ENCODE peak calls at places on chromosomes 7 and 10, in four cellular contexts. One of them, this sample, is unnamed.

GRCh38 chr10:14560274-14560673 is 214.4 kb downstream of the FAM107B start:
- DNase-seq in fibroblast of lung: peak
- DNase-seq in cardiac muscle cell: peak
- DNase-seq in MCF 10A: peak
- DNase-seq in this sample: no peak

GRCh38 chr7:79529214-79529895 is 75.9 kb upstream of the MAGI2 start:
- DNase-seq in cardiac muscle cell: no peak
- DNase-seq in MCF 10A: no peak
- DNase-seq in fibroblast of lung: no peak
- DNase-seq in this sample: no peak

GRCh38 chr10:95739046-95739445 is 16.9 kb upstream of the ENTPD1 start:
- DNase-seq in MCF 10A: no peak
- DNase-seq in cardiac muscle cell: no peak
- DNase-seq in fibroblast of lung: no peak
- DNase-seq in this sample: no peak

GRCh38 chr7:113071465-113071864 is 15.2 kb downstream of the GPR85 start:
- DNase-seq in MCF 10A: peak
- DNase-seq in fibroblast of lung: peak
- DNase-seq in cardiac muscle cell: no peak
- DNase-seq in this sample: no peak

GRCh38 chr10:72067463-72068125 is 20.8 kb downstream of the SPOCK2 start:
- DNase-seq in fibroblast of lung: no peak
- DNase-seq in MCF 10A: no peak
- DNase-seq in cardiac muscle cell: no peak
- DNase-seq in this sample: no peak

GRCh38 chr7:48183370-48183743 is 12.1 kb downstream of the ABCA13 start:
- DNase-seq in cardiac muscle cell: no peak
- DNase-seq in fibroblast of lung: peak
- DNase-seq in MCF 10A: peak
- DNase-seq in this sample: no peak

GRCh38 chr7:148014473-148014872 is 576.1 kb upstream of the C7orf33 start:
- DNase-seq in MCF 10A: peak
- DNase-seq in cardiac muscle cell: no peak
- DNase-seq in fibroblast of lung: no peak
- DNase-seq in this sample: no peak

GRCh38 chr7:26155531-26156375 is 3.8 kb downstream of the NFE2L3 start:
- DNase-seq in fibroblast of lung: peak
- DNase-seq in MCF 10A: peak
- DNase-seq in cardiac muscle cell: no peak
- DNase-seq in this sample: no peak

GRCh38 chr10:112282086-112282485 is 1.1 kb upstream of the TECTB start:
- DNase-seq in MCF 10A: peak
- DNase-seq in fibroblast of lung: no peak
- DNase-seq in cardiac muscle cell: no peak
- DNase-seq in this sample: no peak

GRCh38 chr10:78420946-78421732 is 387.5 kb downstream of the RPS24 start:
- DNase-seq in cardiac muscle cell: no peak
- DNase-seq in fibroblast of lung: no peak
- DNase-seq in MCF 10A: no peak
- DNase-seq in this sample: no peak

GRCh38 chr10:104080762-104081161 is 4.9 kb downstream of the COL17A1 start:
- DNase-seq in cardiac muscle cell: peak
- DNase-seq in MCF 10A: peak
- DNase-seq in fibroblast of lung: peak
- DNase-seq in this sample: no peak

GRCh38 chr10:122493761-122494160 is 32.4 kb downstream of the HTRA1 start:
- DNase-seq in MCF 10A: no peak
- DNase-seq in fibroblast of lung: no peak
- DNase-seq in cardiac muscle cell: no peak
- DNase-seq in this sample: no peak

GRCh38 chr7:131040467-131040932 is 287.2 kb upstream of the MKLN1 start:
- DNase-seq in MCF 10A: peak
- DNase-seq in cardiac muscle cell: peak
- DNase-seq in fibroblast of lung: peak
- DNase-seq in this sample: peak

GRCh38 chr10:113175756-113176651 is 226.0 kb downstream of the TCF7L2 start:
- DNase-seq in cardiac muscle cell: no peak
- DNase-seq in MCF 10A: no peak
- DNase-seq in fibroblast of lung: no peak
- DNase-seq in this sample: no peak

GRCh38 chr7:108088729-108089128 is 41.4 kb downstream of the LAMB4 start:
- DNase-seq in MCF 10A: no peak
- DNase-seq in fibroblast of lung: peak
- DNase-seq in cardiac muscle cell: no peak
- DNase-seq in this sample: no peak

GRCh38 chr7:7292085-7292484 is 109.7 kb downstream of the C1GALT1 start:
- DNase-seq in MCF 10A: no peak
- DNase-seq in cardiac muscle cell: no peak
- DNase-seq in fibroblast of lung: no peak
- DNase-seq in this sample: no peak

GRCh38 chr7:41451826-41452225 is 251.1 kb downstream of the INHBA start:
- DNase-seq in cardiac muscle cell: no peak
- DNase-seq in MCF 10A: peak
- DNase-seq in fibroblast of lung: peak
- DNase-seq in this sample: no peak

GRCh38 chr7:99019523-99020412 is 124.1 kb downstream of the SMURF1 start:
- DNase-seq in MCF 10A: no peak
- DNase-seq in cardiac muscle cell: no peak
- DNase-seq in fibroblast of lung: no peak
- DNase-seq in this sample: no peak

GRCh38 chr7:74371381-74372059 is 82.2 kb upstream of the GTF2IRD1 start:
- DNase-seq in MCF 10A: peak
- DNase-seq in cardiac muscle cell: peak
- DNase-seq in fibroblast of lung: peak
- DNase-seq in this sample: no peak

GRCh38 chr10:110643670-110644597 is at the start of gene RBM20:
- DNase-seq in fibroblast of lung: peak
- DNase-seq in cardiac muscle cell: peak
- DNase-seq in MCF 10A: no peak
- DNase-seq in this sample: peak

GRCh38 chr7:3579638-3580219 is 278.7 kb downstream of the SDK1 start:
- DNase-seq in MCF 10A: peak
- DNase-seq in fibroblast of lung: no peak
- DNase-seq in cardiac muscle cell: no peak
- DNase-seq in this sample: no peak

GRCh38 chr10:4190876-4191275 is 405.9 kb upstream of the KLF6 start:
- DNase-seq in fibroblast of lung: no peak
- DNase-seq in MCF 10A: no peak
- DNase-seq in cardiac muscle cell: no peak
- DNase-seq in this sample: no peak

GRCh38 chr7:98399462-98399861 is 1.4 kb downstream of the BAIAP2L1 start:
- DNase-seq in cardiac muscle cell: no peak
- DNase-seq in fibroblast of lung: peak
- DNase-seq in MCF 10A: no peak
- DNase-seq in this sample: no peak

GRCh38 chr7:132685301-132685700 is 109.0 kb upstream of the PLXNA4 start:
- DNase-seq in MCF 10A: no peak
- DNase-seq in fibroblast of lung: no peak
- DNase-seq in cardiac muscle cell: no peak
- DNase-seq in this sample: no peak

GRCh38 chr10:63430091-63430998 is 35.4 kb downstream of the JMJD1C start:
- DNase-seq in cardiac muscle cell: no peak
- DNase-seq in fibroblast of lung: peak
- DNase-seq in MCF 10A: peak
- DNase-seq in this sample: no peak

GRCh38 chr10:48243487-48243886 is 31.0 kb downstream of the FRMPD2 start:
- DNase-seq in MCF 10A: no peak
- DNase-seq in fibroblast of lung: no peak
- DNase-seq in cardiac muscle cell: no peak
- DNase-seq in this sample: no peak

GRCh38 chr10:109976657-109977056 is 31.1 kb upstream of the ADD3 start:
- DNase-seq in cardiac muscle cell: no peak
- DNase-seq in fibroblast of lung: no peak
- DNase-seq in MCF 10A: no peak
- DNase-seq in this sample: no peak

GRCh38 chr7:8442814-8443304 is 9.4 kb downstream of the NXPH1 start:
- DNase-seq in cardiac muscle cell: peak
- DNase-seq in fibroblast of lung: peak
- DNase-seq in MCF 10A: no peak
- DNase-seq in this sample: peak

GRCh38 chr10:54667136-54667535 is 133.9 kb downstream of the PCDH15 start:
- DNase-seq in fibroblast of lung: no peak
- DNase-seq in cardiac muscle cell: no peak
- DNase-seq in MCF 10A: no peak
- DNase-seq in this sample: no peak

GRCh38 chr10:122381680-122382079 is 7.2 kb downstream of the PLEKHA1 start:
- DNase-seq in MCF 10A: no peak
- DNase-seq in fibroblast of lung: no peak
- DNase-seq in cardiac muscle cell: no peak
- DNase-seq in this sample: no peak

GRCh38 chr10:3987142-3987974 is 202.3 kb upstream of the KLF6 start:
- DNase-seq in MCF 10A: no peak
- DNase-seq in fibroblast of lung: peak
- DNase-seq in cardiac muscle cell: no peak
- DNase-seq in this sample: no peak

GRCh38 chr10:115436999-115437398 is 343.8 kb downstream of the ATRNL1 start:
- DNase-seq in cardiac muscle cell: no peak
- DNase-seq in MCF 10A: no peak
- DNase-seq in fibroblast of lung: no peak
- DNase-seq in this sample: no peak

GRCh38 chr7:44977304-44977858 is 1.4 kb downstream of the MYO1G start:
- DNase-seq in MCF 10A: no peak
- DNase-seq in fibroblast of lung: no peak
- DNase-seq in cardiac muscle cell: no peak
- DNase-seq in this sample: peak

DNA sequence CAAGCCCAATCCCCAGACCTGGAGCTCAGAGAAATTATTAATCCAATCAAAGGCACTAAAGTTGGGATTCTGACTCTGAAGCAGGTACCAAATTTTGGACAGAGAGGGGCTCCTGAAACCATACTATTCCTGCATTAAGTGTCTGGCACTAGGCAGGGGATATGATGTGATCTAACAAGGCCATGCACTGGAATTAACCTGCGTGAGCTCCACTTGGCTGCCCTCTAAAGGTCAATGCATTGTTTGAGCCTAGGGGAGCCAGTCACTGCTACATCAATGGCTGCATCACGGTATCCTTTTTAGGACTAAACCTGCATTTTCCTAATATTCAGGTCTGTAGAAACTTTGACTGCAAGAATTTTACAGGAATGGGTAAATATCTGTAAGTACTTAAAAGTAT is 42.1 kb downstream of the ST8SIA6 start:
- DNase-seq in MCF 10A: peak
- DNase-seq in fibroblast of lung: no peak
- DNase-seq in cardiac muscle cell: no peak
- DNase-seq in this sample: no peak
- TF ChIP-seq CTCF in MCF 10A: no peak
- TF ChIP-seq CTCF in fibroblast of lung: no peak
- TF ChIP-seq CTCF in cardiac muscle cell: no peak
- TF ChIP-seq CTCF in this sample: no peak

GRCh38 chr10:30587522-30588031 is 42.0 kb downstream of the LYZL2 start:
- DNase-seq in MCF 10A: no peak
- DNase-seq in fibroblast of lung: no peak
- DNase-seq in cardiac muscle cell: no peak
- DNase-seq in this sample: peak
- TF ChIP-seq CTCF in MCF 10A: no peak
- TF ChIP-seq CTCF in fibroblast of lung: no peak
- TF ChIP-seq CTCF in cardiac muscle cell: no peak
- TF ChIP-seq CTCF in this sample: peak

GRCh38 chr10:18312385-18313145 is 172.3 kb downstream of the CACNB2 start:
- DNase-seq in MCF 10A: peak
- DNase-seq in fibroblast of lung: peak
- DNase-seq in cardiac muscle cell: peak
- DNase-seq in this sample: peak
- TF ChIP-seq CTCF in MCF 10A: peak
- TF ChIP-seq CTCF in fibroblast of lung: peak
- TF ChIP-seq CTCF in cardiac muscle cell: peak
- TF ChIP-seq CTCF in this sample: peak

DNA sequence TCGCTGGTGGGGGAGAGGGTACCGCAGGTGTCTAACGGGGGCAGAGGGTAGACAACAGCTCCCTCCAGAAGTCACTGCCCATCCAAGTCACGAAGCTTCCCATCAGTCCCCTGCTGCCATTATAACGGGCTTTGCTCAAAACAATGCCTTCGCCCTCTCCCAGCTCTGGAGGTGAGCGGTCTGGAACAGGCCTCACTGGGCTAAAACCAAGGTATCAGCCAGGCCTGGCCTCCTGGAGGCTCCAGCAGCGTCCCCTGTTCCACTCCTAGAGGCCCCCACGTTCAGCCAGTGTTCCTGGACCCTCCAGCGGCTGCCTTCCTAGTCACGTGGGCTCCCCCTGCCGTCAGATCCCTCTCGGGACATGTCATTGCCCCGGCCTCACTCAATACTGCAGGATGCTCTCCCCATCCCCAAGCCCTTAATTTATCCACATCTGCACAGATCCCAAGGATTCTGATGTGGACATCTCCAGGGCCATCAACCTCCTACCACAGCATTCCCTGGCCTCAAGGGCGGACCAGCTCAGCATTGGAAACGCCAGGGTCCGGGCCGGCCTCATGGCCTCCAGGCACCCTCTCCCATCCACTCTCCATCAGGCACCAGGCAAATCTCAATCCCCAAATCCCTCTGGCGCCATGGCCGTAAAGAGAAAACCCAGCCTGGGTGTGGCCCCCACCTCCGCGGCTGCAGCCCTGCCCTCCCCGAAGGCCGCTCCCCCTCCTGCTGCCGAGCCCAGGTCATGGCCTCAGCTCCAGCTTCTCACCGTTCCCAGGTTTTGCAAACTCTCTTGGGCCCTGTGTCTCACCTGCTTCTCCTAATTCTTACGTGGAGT is 104.1 kb upstream of the FAM20C start:
- DNase-seq in MCF 10A: peak
- DNase-seq in fibroblast of lung: no peak
- DNase-seq in cardiac muscle cell: peak
- DNase-seq in this sample: no peak
- TF ChIP-seq CTCF in MCF 10A: no peak
- TF ChIP-seq CTCF in fibroblast of lung: no peak
- TF ChIP-seq CTCF in cardiac muscle cell: no peak
- TF ChIP-seq CTCF in this sample: no peak

GRCh38 chr7:102918865-102919264 is 6.1 kb downstream of the LRRC17 start:
- DNase-seq in MCF 10A: no peak
- DNase-seq in fibroblast of lung: peak
- DNase-seq in cardiac muscle cell: no peak
- DNase-seq in this sample: no peak

GRCh38 chr7:102916881-102917280 is 4.1 kb downstream of the LRRC17 start:
- DNase-seq in fibroblast of lung: peak
- DNase-seq in MCF 10A: no peak
- DNase-seq in cardiac muscle cell: no peak
- DNase-seq in this sample: no peak

GRCh38 chr7:102914585-102914984 is 1.8 kb downstream of the LRRC17 start:
- DNase-seq in cardiac muscle cell: peak
- DNase-seq in MCF 10A: no peak
- DNase-seq in fibroblast of lung: peak
- DNase-seq in this sample: no peak

GRCh38 chr7:102916426-102916825 is 3.6 kb downstream of the LRRC17 start:
- DNase-seq in fibroblast of lung: peak
- DNase-seq in cardiac muscle cell: no peak
- DNase-seq in MCF 10A: peak
- DNase-seq in this sample: no peak

GRCh38 chr7:102917436-102918353 is 4.9 kb downstream of the LRRC17 start:
- DNase-seq in fibroblast of lung: no peak
- DNase-seq in MCF 10A: peak
- DNase-seq in cardiac muscle cell: peak
- DNase-seq in this sample: no peak
- TF ChIP-seq CTCF in fibroblast of lung: no peak
- TF ChIP-seq CTCF in MCF 10A: no peak
- TF ChIP-seq CTCF in cardiac muscle cell: no peak
- TF ChIP-seq CTCF in this sample: no peak

GRCh38 chr10:127228195-127228785 is 31.9 kb upstream of the INSYN2A start:
- DNase-seq in cardiac muscle cell: no peak
- DNase-seq in MCF 10A: no peak
- DNase-seq in fibroblast of lung: no peak
- DNase-seq in this sample: no peak
- TF ChIP-seq CTCF in cardiac muscle cell: no peak
- TF ChIP-seq CTCF in MCF 10A: no peak
- TF ChIP-seq CTCF in fibroblast of lung: no peak
- TF ChIP-seq CTCF in this sample: no peak

This sample was measured in GM13977.